ENCODE peak calls at places on chromosome 11, in seven cellular contexts. G is right atrium auricular region, F is left lung, B is ovary, Z is GM12865, U is keratinocyte, V is transverse colon. T is an unnamed sample.

GRCh38 chr11:72773291-72773690 is 20.6 kb downstream of the STARD10 start:
- DNase-seq in G (peak; percentile 81), F (no peak), B (peak; percentile 74), Z (no peak), U (no peak), V (no peak), T (peak; percentile 86)

GRCh38 chr11:130162733-130163132 is 3.2 kb downstream of the ST14 start:
- DNase-seq in G (no peak), F (peak; percentile 73), B (no peak), Z (no peak), U (no peak), V (peak; percentile 68), T (peak; percentile 41)

GRCh38 chr11:16133867-16134266 is 222.5 kb downstream of the SOX6 start:
- DNase-seq in G (no peak), F (no peak), B (no peak), Z (no peak), U (no peak), V (no peak), T (peak; percentile 0)

GRCh38 chr11:70464509-70465361 is 66.4 kb downstream of the CTTN start:
- DNase-seq in G (no peak), F (peak; percentile 59), B (no peak), Z (peak; percentile 68), U (no peak), V (no peak), T (no peak)

GRCh38 chr11:12161137-12161536 is 50.7 kb downstream of the MICAL2 start:
- DNase-seq in G (no peak), F (no peak), B (no peak), Z (no peak), U (no peak), V (no peak), T (no peak)

GRCh38 chr11:27255447-27255828 is 107.6 kb downstream of the CCDC34 start:
- DNase-seq in G (no peak), F (no peak), B (no peak), Z (no peak), U (no peak), V (no peak), T (peak; percentile 80)

GRCh38 chr11:58958500-58958899 is 19.2 kb downstream of the GLYATL1 start:
- DNase-seq in G (no peak), F (no peak), B (no peak), Z (peak; percentile 65), U (no peak), V (peak; percentile 67), T (peak; percentile 13)

GRCh38 chr11:27698872-27699241 is 1.4 kb downstream of the BDNF start:
- DNase-seq in G (no peak), F (peak; percentile 83), B (peak; percentile 76), Z (peak; percentile 78), U (no peak), V (peak; percentile 66), T (peak; percentile 76)

GRCh38 chr11:113319085-113319484 is 4.7 kb downstream of the TTC12 start:
- DNase-seq in G (no peak), F (no peak), B (no peak), Z (no peak), U (no peak), V (no peak), T (no peak)

GRCh38 chr11:4040461-4040860 is 54.1 kb upstream of the RRM1 start:
- DNase-seq in G (no peak), F (no peak), B (no peak), Z (no peak), U (no peak), V (no peak), T (no peak)

GRCh38 chr11:117998664-117999353 is 12.6 kb downstream of the IL10RA start:
- DNase-seq in G (no peak), F (no peak), B (no peak), Z (no peak), U (no peak), V (no peak), T (no peak)

GRCh38 chr11:4677948-4678347 is 19.7 kb downstream of the OR51E2 start:
- DNase-seq in G (no peak), F (no peak), B (no peak), Z (no peak), U (no peak), V (no peak), T (no peak)

GRCh38 chr11:19953909-19954308 is 206.4 kb downstream of the DBX1 start:
- DNase-seq in G (no peak), F (no peak), B (no peak), Z (no peak), U (no peak), V (no peak), T (peak; percentile 88)

GRCh38 chr11:101158119-101158518 is 28.5 kb upstream of the PGR start:
- DNase-seq in G (no peak), F (no peak), B (no peak), Z (no peak), U (no peak), V (no peak), T (no peak)

GRCh38 chr11:76284161-76284560 is 77.9 kb upstream of the WNT11 start:
- DNase-seq in G (no peak), F (no peak), B (no peak), Z (no peak), U (no peak), V (no peak), T (no peak)

GRCh38 chr11:1277936-1278512 is 31.4 kb downstream of the TOLLIP start:
- DNase-seq in G (no peak), F (peak; percentile 66), B (no peak), Z (no peak), U (no peak), V (no peak), T (no peak)

DNA sequence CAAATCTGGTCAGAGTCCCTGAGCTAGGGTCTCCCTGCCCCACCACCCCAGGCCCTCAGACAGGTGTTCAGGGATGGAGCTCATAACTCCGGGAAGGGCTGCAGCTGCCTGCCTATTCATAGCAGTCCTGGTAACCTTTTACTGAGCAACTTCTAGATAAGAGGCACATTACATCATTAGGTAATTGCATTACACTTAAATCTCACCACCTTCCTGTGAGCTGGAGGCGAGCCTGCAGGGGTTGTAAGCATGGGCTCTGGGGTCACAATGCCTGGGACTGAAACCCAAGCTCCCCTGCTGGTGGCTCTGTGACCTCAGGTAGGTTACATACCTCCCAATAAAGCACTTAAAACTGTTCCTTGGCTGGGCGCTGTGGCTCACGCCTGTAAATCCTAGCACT is 22.5 kb downstream of the TP53I11 start:
- DNase-seq in G (no peak), F (no peak), B (no peak), Z (no peak), U (no peak), V (no peak), T (no peak)
- TF ChIP-seq CTCF in G (no peak), F (no peak), B (no peak), Z (no peak), U (no peak), V (no peak), T (no peak)

GRCh38 chr11:66905631-66906030 is 48.8 kb downstream of the LRFN4 start:
- DNase-seq in G (no peak), F (no peak), B (no peak), Z (no peak), U (no peak), V (no peak), T (no peak)

GRCh38 chr11:66904561-66904960 is 47.7 kb downstream of the LRFN4 start:
- DNase-seq in G (no peak), F (no peak), B (no peak), Z (no peak), U (no peak), V (no peak), T (no peak)

GRCh38 chr11:66904981-66905521 is 48.2 kb downstream of the LRFN4 start:
- DNase-seq in G (no peak), F (no peak), B (no peak), Z (no peak), U (no peak), V (no peak), T (no peak)

GRCh38 chr11:66907751-66908173 is 50.4 kb downstream of the PC start:
- DNase-seq in G (no peak), F (no peak), B (no peak), Z (no peak), U (no peak), V (no peak), T (no peak)

DNA sequence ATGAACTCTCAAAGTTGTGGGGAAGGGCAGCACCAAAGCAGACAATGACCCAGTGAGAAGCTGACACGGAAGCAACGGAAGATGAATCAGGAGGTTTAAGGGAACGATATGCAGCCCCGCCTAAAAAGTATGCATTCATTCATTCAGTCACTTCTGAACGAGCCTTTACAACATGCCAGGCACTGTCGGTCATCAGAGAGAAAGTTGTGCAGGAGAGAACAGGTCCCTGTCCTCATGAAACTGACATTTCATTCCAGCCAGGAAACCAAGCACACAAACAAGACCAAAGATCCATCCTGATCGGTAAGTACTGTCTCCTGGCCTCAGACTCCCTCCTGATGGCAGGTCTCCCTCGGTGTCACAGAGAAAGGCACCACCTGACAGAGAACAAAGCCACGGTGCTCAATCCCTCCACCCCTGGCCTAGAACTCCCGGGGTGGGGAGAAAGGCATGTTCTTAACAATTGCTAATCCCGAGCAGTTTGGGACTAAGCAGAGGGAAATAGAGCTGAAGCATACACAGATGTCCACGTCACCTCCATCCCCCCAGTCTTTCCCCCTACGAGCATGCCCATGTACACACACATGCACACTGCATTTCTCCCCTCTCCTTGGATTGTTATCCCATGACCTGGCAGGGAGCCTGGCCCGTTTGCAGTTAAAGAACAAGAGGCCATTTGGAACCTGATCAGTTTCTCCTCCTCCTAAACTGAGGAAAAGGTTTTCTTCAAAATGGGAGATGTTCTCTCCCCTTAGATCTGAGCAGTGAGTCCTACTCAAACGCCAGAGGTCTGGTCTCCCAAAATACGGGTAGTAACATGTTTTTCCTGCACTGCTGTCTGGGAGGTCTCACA is 49.4 kb downstream of the LRFN4 start:
- DNase-seq in G (no peak), F (no peak), B (peak; percentile 78), Z (no peak), U (peak; percentile 71), V (no peak), T (peak; percentile 66)
- H3K4me3 ChIP-seq in G (no peak overlapping the region), F (no peak overlapping the region), B (no peak overlapping the region), Z (no peak overlapping the region), U (peak overlapping the region; percentile 60), V (no peak overlapping the region), T (no peak overlapping the region)

GRCh38 chr11:13216019-13217006 is 61.3 kb upstream of the BMAL1 start:
- DNase-seq in G (no peak), F (peak; percentile 78), B (no peak), Z (no peak), U (no peak), V (no peak), T (peak; percentile 98)
- TF ChIP-seq CTCF in G (no peak), F (no peak), B (no peak), Z (no peak), U (no peak), V (no peak), T (no peak)

GRCh38 chr11:57499983-57500461 is 15.5 kb downstream of the SLC43A1 start:
- DNase-seq in G (no peak), F (no peak), B (no peak), Z (no peak), U (no peak), V (no peak), T (no peak)
- H3K4me3 ChIP-seq in G (no peak overlapping the region), F (peak overlapping the region; percentile 0), B (peak overlapping the region; percentile 35), Z (no peak overlapping the region), U (no peak overlapping the region), V (no peak overlapping the region), T (peak overlapping the region; percentile 39)

DNA sequence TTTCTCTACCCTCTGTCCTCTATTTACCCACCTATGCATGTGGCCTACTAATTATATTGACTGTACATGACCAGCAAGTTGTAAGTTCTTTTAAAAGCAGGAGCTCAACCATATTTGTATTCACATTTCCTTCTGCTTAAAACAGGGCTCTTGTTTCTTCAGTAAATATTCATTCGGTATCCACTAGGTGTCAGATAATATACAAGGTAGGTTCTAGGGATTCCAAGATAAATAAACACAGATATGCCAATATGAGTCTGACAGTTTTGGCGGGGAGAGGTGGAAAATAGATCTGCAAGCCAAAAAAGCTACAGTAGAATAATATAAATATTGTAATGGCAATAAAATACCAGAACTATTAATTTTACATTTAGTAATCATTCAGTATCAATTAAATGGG is 15.3 kb upstream of the RAB30 start:
- DNase-seq in G (no peak), F (no peak), B (no peak), Z (no peak), U (no peak), V (no peak), T (peak; percentile 28)
- TF ChIP-seq CTCF in G (no peak), F (peak; percentile 13), B (no peak), Z (no peak), U (no peak), V (peak; percentile 21), T (peak; percentile 7)

T was measured in fibroblast of mammary gland.